ENCODE peak calls at places on chromosome 15, in seven cellular contexts. L, O, Q, V, I, B and W are unnamed samples.

GRCh38 chr15:58361291-58361759 is 70.5 kb upstream of the LIPC start:
- DNase-seq in B (peak), I (no peak), O (no peak), L (peak), Q (no peak), V (no peak), W (peak)

GRCh38 chr15:85777291-85778106 is 17.2 kb downstream of the KLHL25 start:
- DNase-seq in L (no peak), Q (no peak), I (no peak), V (no peak), B (no peak), O (no peak), W (no peak)

GRCh38 chr15:36775209-36775608 is 195.8 kb downstream of the CDIN1 start:
- DNase-seq in L (no peak), Q (no peak), V (no peak), I (no peak), B (no peak), O (no peak), W (no peak)

GRCh38 chr15:91516866-91517265 is 336.6 kb upstream of the SLCO3A1 start:
- DNase-seq in O (no peak), I (no peak), B (no peak), L (no peak), Q (no peak), V (no peak), W (no peak)

GRCh38 chr15:57138260-57138895 is 219.9 kb downstream of the TCF12 start:
- DNase-seq in V (no peak), Q (no peak), I (no peak), L (no peak), B (peak), O (no peak), W (no peak)

GRCh38 chr15:77030928-77031375 is 36.0 kb downstream of the PSTPIP1 start:
- DNase-seq in O (peak), L (no peak), V (no peak), I (peak), B (no peak), Q (no peak), W (no peak)

GRCh38 chr15:27671794-27672438 is 427.2 kb downstream of the OCA2 start:
- DNase-seq in O (no peak), Q (no peak), I (no peak), B (no peak), L (no peak), V (no peak), W (no peak)

GRCh38 chr15:44289352-44289790 is 852 bp downstream of the GOLM2 start:
- DNase-seq in B (peak), Q (no peak), O (no peak), I (no peak), L (no peak), V (no peak), W (no peak)

GRCh38 chr15:33292718-33293307 is 18.0 kb upstream of the RYR3 start:
- DNase-seq in L (no peak), V (peak), Q (peak), I (peak), O (no peak), B (peak), W (peak)

GRCh38 chr15:34600920-34601319 is 17.5 kb upstream of the GOLGA8B start:
- DNase-seq in Q (no peak), O (no peak), V (no peak), I (no peak), L (no peak), B (no peak), W (no peak)

GRCh38 chr15:83118291-83118827 is 10.9 kb downstream of the TM6SF1 start:
- DNase-seq in I (no peak), B (no peak), Q (no peak), L (no peak), V (no peak), O (no peak), W (no peak)

GRCh38 chr15:85125056-85125661 is 143.5 kb downstream of the PDE8A start:
- DNase-seq in O (no peak), V (no peak), I (no peak), Q (no peak), L (no peak), B (peak), W (peak)

GRCh38 chr15:64681424-64682024 is 93.9 kb downstream of the RBPMS2 start:
- DNase-seq in B (peak), I (no peak), V (no peak), Q (no peak), O (no peak), L (no peak), W (no peak)

GRCh38 chr15:98403169-98403568 is 245.2 kb upstream of the IGF1R start:
- DNase-seq in L (no peak), O (no peak), I (no peak), V (no peak), Q (no peak), B (no peak), W (no peak)

GRCh38 chr15:74616996-74617395 is 1.4 kb downstream of the CLK3 start:
- DNase-seq in V (no peak), Q (no peak), L (no peak), O (no peak), B (no peak), I (no peak), W (no peak)

GRCh38 chr15:35603298-35603697 is 57.3 kb upstream of the DPH6 start:
- DNase-seq in V (no peak), I (no peak), Q (no peak), L (peak), B (peak), O (no peak), W (no peak)

GRCh38 chr15:44738340-44738984 is 2.1 kb downstream of the TRIM69 start:
- DNase-seq in I (no peak), O (no peak), B (peak), V (no peak), L (no peak), Q (no peak), W (peak)

GRCh38 chr15:40349163-40349562 is 1.7 kb upstream of the PHGR1 start:
- DNase-seq in Q (no peak), B (no peak), O (no peak), L (no peak), I (no peak), V (no peak), W (no peak)

GRCh38 chr15:78051622-78052405 is 25.7 kb downstream of the TBC1D2B start:
- DNase-seq in I (no peak), B (peak), L (no peak), O (no peak), V (no peak), Q (no peak), W (no peak)

GRCh38 chr15:71921191-71921590 is 110.8 kb downstream of the NR2E3 start:
- DNase-seq in O (no peak), L (no peak), I (no peak), Q (no peak), V (no peak), B (no peak), W (no peak)

GRCh38 chr15:90681480-90681879 is 35.7 kb upstream of the BLM start:
- DNase-seq in B (peak), L (peak), Q (no peak), O (no peak), V (peak), I (no peak), W (no peak)

GRCh38 chr15:67067161-67067853 is 1.9 kb downstream of the SMAD3 start:
- DNase-seq in I (no peak), V (no peak), B (no peak), O (no peak), Q (no peak), L (no peak), W (no peak)

GRCh38 chr15:66872394-66872793 is 170.4 kb downstream of the SMAD6 start:
- DNase-seq in O (no peak), V (no peak), Q (no peak), L (no peak), B (peak), I (no peak), W (no peak)

GRCh38 chr15:53910236-53910849 is 67.9 kb upstream of the UNC13C start:
- DNase-seq in O (no peak), B (no peak), I (no peak), Q (no peak), V (no peak), L (no peak), W (no peak)